ENCODE peak calls at places on chromosomes 11 and 22, in four cellular contexts. Z is anterior cingulate cortex, D is EH, N is WTC11. A is an unnamed sample.
A peak's percentile ranks its signal among the peaks of the same experiment; 100 is the strongest.

GRCh38 chr11:15969281-15969680 is 387.1 kb downstream of the SOX6 start:
- DNase-seq in Z (no peak), D (peak; percentile 86), N (no peak), A (peak; percentile 91)

GRCh38 chr11:121105063-121105480 is 4.0 kb downstream of the TECTA start:
- DNase-seq in Z (no peak), D (peak; percentile 41), N (no peak), A (peak; percentile 69)

GRCh38 chr22:30206964-30207363 is 39.6 kb downstream of the LIF start:
- DNase-seq in Z (no peak), D (peak; percentile 97), N (peak; percentile 71), A (peak; percentile 93)

GRCh38 chr11:61617515-61617914 is 36.6 kb upstream of the SYT7 start:
- DNase-seq in Z (no peak), D (no peak), N (no peak), A (peak; percentile 70)

GRCh38 chr11:1219836-1220810 is 2.7 kb upstream of the MUC5B start:
- DNase-seq in Z (no peak), D (no peak), N (no peak), A (no peak)

GRCh38 chr11:74470526-74470925 is 3.2 kb upstream of the KCNE3 start:
- DNase-seq in Z (no peak), D (no peak), N (no peak), A (no peak)

GRCh38 chr11:2447951-2448650 is 3.3 kb downstream of the KCNQ1 start:
- DNase-seq in Z (no peak), D (no peak), N (no peak), A (no peak)

GRCh38 chr11:113591122-113591521 is 115.0 kb downstream of the TMPRSS5 start:
- DNase-seq in Z (no peak), D (no peak), N (no peak), A (no peak)

GRCh38 chr11:65445604-65446445 is 23.2 kb downstream of the NEAT1 start:
- DNase-seq in Z (no peak), D (peak; percentile 78), N (no peak), A (peak; percentile 41)

GRCh38 chr11:128095459-128096096 is 491.8 kb downstream of the ETS1 start:
- DNase-seq in Z (no peak), D (peak; percentile 89), N (no peak), A (peak; percentile 74)

A was measured in fibroblast of the aortic adventitia.